ENCODE peak calls at places on chromosomes 3 and 15, in five cellular contexts. One of them, this sample, is unnamed.

GRCh38 chr3:13619661-13620230 is 70.8 kb downstream of the FBLN2 start:
- DNase-seq in K562: peak; percentile 24
- DNase-seq in H1: no peak
- DNase-seq in SK-N-SH: no peak
- DNase-seq in HepG2: no peak
- DNase-seq in this sample: no peak

GRCh38 chr3:195100903-195101591 is 169.9 kb downstream of the XXYLT1 start:
- DNase-seq in K562: no peak
- DNase-seq in H1: no peak
- DNase-seq in SK-N-SH: peak; percentile 76
- DNase-seq in HepG2: no peak
- DNase-seq in this sample: no peak

GRCh38 chr3:133371181-133371580 is 28.7 kb upstream of the BFSP2 start:
- DNase-seq in K562: no peak
- DNase-seq in H1: no peak
- DNase-seq in SK-N-SH: no peak
- DNase-seq in HepG2: no peak
- DNase-seq in this sample: no peak

GRCh38 chr15:79948095-79948695 is 22.8 kb downstream of the BCL2A1 start:
- DNase-seq in K562: peak; percentile 73
- DNase-seq in H1: no peak
- DNase-seq in SK-N-SH: no peak
- DNase-seq in HepG2: no peak
- DNase-seq in this sample: no peak

GRCh38 chr3:193231201-193231600 is 9.8 kb upstream of the PLAAT1 start:
- DNase-seq in K562: no peak
- DNase-seq in H1: no peak
- DNase-seq in SK-N-SH: no peak
- DNase-seq in HepG2: no peak
- DNase-seq in this sample: no peak

GRCh38 chr3:168034152-168034928 is 61.4 kb downstream of the GOLIM4 start:
- DNase-seq in K562: peak; percentile 64
- DNase-seq in H1: no peak
- DNase-seq in SK-N-SH: peak; percentile 12
- DNase-seq in HepG2: no peak
- DNase-seq in this sample: no peak

GRCh38 chr15:52083603-52084002 is 29.0 kb downstream of the BCL2L10 start:
- DNase-seq in K562: no peak
- DNase-seq in H1: no peak
- DNase-seq in SK-N-SH: no peak
- DNase-seq in HepG2: no peak
- DNase-seq in this sample: no peak

GRCh38 chr15:39792025-39792893 is 9.6 kb upstream of the FSIP1 start:
- DNase-seq in K562: no peak
- DNase-seq in H1: no peak
- DNase-seq in SK-N-SH: no peak
- DNase-seq in HepG2: no peak
- DNase-seq in this sample: no peak

GRCh38 chr3:94716326-94717018 is 653.6 kb downstream of the NSUN3 start:
- DNase-seq in K562: no peak
- DNase-seq in H1: no peak
- DNase-seq in SK-N-SH: no peak
- DNase-seq in HepG2: peak; percentile 24
- DNase-seq in this sample: no peak

GRCh38 chr3:24985631-24986030 is 442.4 kb upstream of the RARB start:
- DNase-seq in K562: no peak
- DNase-seq in H1: no peak
- DNase-seq in SK-N-SH: peak; percentile 28
- DNase-seq in HepG2: no peak
- DNase-seq in this sample: no peak

GRCh38 chr3:46209751-46210470 is 1.8 kb upstream of the CCR1 start:
- DNase-seq in K562: no peak
- DNase-seq in H1: no peak
- DNase-seq in SK-N-SH: no peak
- DNase-seq in HepG2: no peak
- DNase-seq in this sample: no peak

GRCh38 chr15:92415639-92416297 is 22.1 kb downstream of the ST8SIA2 start:
- DNase-seq in K562: no peak
- DNase-seq in H1: no peak
- DNase-seq in SK-N-SH: no peak
- DNase-seq in HepG2: no peak
- DNase-seq in this sample: no peak

GRCh38 chr15:48020166-48020565 is 100.6 kb upstream of the SLC24A5 start:
- DNase-seq in K562: no peak
- DNase-seq in H1: no peak
- DNase-seq in SK-N-SH: no peak
- DNase-seq in HepG2: no peak
- DNase-seq in this sample: peak; percentile 16

GRCh38 chr3:134511500-134511899 is 25.6 kb downstream of the CEP63 start:
- DNase-seq in K562: no peak
- DNase-seq in H1: no peak
- DNase-seq in SK-N-SH: no peak
- DNase-seq in HepG2: no peak
- DNase-seq in this sample: no peak

GRCh38 chr15:101038327-101039003 is 119.3 kb downstream of the LRRK1 start:
- DNase-seq in K562: no peak
- DNase-seq in H1: no peak
- DNase-seq in SK-N-SH: no peak
- DNase-seq in HepG2: no peak
- DNase-seq in this sample: no peak
- TF ChIP-seq CHD2 in K562: no peak
- TF ChIP-seq CHD2 in H1: no peak
- TF ChIP-seq CHD2 in SK-N-SH: no peak
- TF ChIP-seq CHD2 in HepG2: no peak
- TF ChIP-seq CHD2 in this sample: no peak

GRCh38 chr15:64568765-64569164 is 108.4 kb downstream of the ZNF609 start:
- DNase-seq in K562: no peak
- DNase-seq in H1: no peak
- DNase-seq in SK-N-SH: no peak
- DNase-seq in HepG2: no peak
- DNase-seq in this sample: no peak

GRCh38 chr15:64566629-64567427 is 106.5 kb downstream of the ZNF609 start:
- DNase-seq in K562: peak; percentile 56
- DNase-seq in H1: no peak
- DNase-seq in SK-N-SH: no peak
- DNase-seq in HepG2: no peak
- DNase-seq in this sample: no peak

GRCh38 chr15:64561997-64562396 is 101.6 kb downstream of the ZNF609 start:
- DNase-seq in K562: no peak
- DNase-seq in H1: no peak
- DNase-seq in SK-N-SH: no peak
- DNase-seq in HepG2: no peak
- DNase-seq in this sample: no peak

GRCh38 chr15:64560998-64561397 is 100.6 kb downstream of the ZNF609 start:
- DNase-seq in K562: peak; percentile 34
- DNase-seq in H1: no peak
- DNase-seq in SK-N-SH: no peak
- DNase-seq in HepG2: no peak
- DNase-seq in this sample: no peak

GRCh38 chr15:64566102-64566501 is 105.7 kb downstream of the ZNF609 start:
- DNase-seq in K562: no peak
- DNase-seq in H1: no peak
- DNase-seq in SK-N-SH: no peak
- DNase-seq in HepG2: no peak
- DNase-seq in this sample: no peak
- H3K79me2 ChIP-seq in K562: peaks cover 90% of the 10 kb centered on the region
- H3K79me2 ChIP-seq in H1: peaks cover 6% of the 10 kb centered on the region
- H3K79me2 ChIP-seq in SK-N-SH: peaks cover 94% of the 10 kb centered on the region
- H3K79me2 ChIP-seq in HepG2: peaks cover 18% of the 10 kb centered on the region
- H3K79me2 ChIP-seq in this sample: peaks cover 57% of the 10 kb centered on the region

DNA sequence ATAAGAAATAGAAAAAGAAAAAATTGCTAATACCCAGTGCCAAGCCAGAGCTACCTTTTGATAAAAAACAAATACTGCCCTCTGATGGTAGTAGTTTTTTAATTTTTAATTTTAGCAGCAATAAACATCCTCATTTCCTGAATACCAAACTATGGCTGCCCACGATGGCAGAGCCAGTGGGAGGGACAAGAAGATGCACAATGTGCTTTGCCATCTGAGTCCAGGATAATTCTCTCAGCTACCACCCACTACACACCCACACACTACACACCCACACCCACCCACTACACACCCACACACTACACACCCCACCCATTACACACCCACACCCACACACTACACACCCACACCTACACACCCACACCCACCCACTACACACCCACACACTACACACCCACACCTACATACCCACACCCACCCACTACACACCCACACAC is 17.8 kb downstream of the CEP19 start:
- DNase-seq in K562: no peak
- DNase-seq in H1: no peak
- DNase-seq in SK-N-SH: peak; percentile 51
- DNase-seq in HepG2: no peak
- DNase-seq in this sample: no peak
- TF ChIP-seq RAD21 in K562: no peak
- TF ChIP-seq RAD21 in H1: no peak
- TF ChIP-seq RAD21 in SK-N-SH: peak; percentile 37
- TF ChIP-seq RAD21 in HepG2: no peak
- TF ChIP-seq RAD21 in this sample: peak; percentile 21

DNA sequence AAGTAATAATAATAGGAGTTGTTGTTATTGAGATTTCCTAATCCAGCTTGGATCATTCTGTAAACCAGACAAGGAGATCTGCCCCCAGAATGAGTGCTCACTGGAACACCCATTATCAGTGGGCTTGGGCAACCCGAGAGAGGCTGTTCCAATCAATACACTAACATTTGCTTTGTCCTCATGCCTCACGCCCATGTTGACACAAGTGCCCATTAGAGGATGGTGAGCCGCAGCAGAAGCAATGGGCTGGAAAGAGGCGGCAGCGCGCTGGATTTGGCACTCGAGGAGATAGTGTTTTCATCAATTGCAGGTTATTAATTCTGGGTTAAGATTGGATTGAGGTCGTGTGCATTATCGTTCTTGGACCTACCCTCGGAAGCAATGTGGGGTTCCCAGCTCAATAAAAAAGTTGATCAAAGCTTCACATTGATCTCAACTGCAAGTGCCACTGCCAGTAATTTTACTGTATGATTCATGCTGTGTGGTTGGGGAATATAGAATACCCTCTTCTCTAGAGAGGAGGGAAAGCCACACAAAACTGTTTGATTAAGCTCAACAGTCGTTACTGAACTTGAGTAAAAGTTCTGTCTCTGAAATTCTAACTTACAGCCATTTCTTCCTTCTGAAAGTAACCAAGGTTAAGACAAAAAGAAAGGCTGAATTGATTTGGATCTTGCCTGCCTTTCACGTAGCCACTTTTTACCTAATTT is 15.7 kb downstream of the LYZL4 start:
- DNase-seq in K562: no peak
- DNase-seq in H1: no peak
- DNase-seq in SK-N-SH: no peak
- DNase-seq in HepG2: no peak
- DNase-seq in this sample: no peak
- TF ChIP-seq CHD2 in K562: no peak
- TF ChIP-seq CHD2 in H1: no peak
- TF ChIP-seq CHD2 in SK-N-SH: no peak
- TF ChIP-seq CHD2 in HepG2: no peak
- TF ChIP-seq CHD2 in this sample: no peak

GRCh38 chr15:64856429-64857145 is 14.9 kb downstream of the PLEKHO2 start:
- DNase-seq in K562: no peak
- DNase-seq in H1: no peak
- DNase-seq in SK-N-SH: peak; percentile 80
- DNase-seq in HepG2: peak; percentile 78
- DNase-seq in this sample: no peak
- H3K79me2 ChIP-seq in K562: no peaks in the 10 kb centered on the region
- H3K79me2 ChIP-seq in H1: no peaks in the 10 kb centered on the region
- H3K79me2 ChIP-seq in SK-N-SH: peaks cover 27% of the 10 kb centered on the region
- H3K79me2 ChIP-seq in HepG2: no peaks in the 10 kb centered on the region
- H3K79me2 ChIP-seq in this sample: peaks cover 14% of the 10 kb centered on the region